ENCODE peak calls at places on chromosomes 11 and 22, in eight cellular contexts. H, I, P, M, N, B, U and V are unnamed samples. For H3K9me3, the result is how much of the 10 kb centered on the place peaks cover.

GRCh38 chr11:130866831-130867230 is 49.4 kb downstream of the SNX19 start:
- DNase-seq in M (no peak), U (no peak), B (no peak), H (no peak), P (no peak), N (no peak), I (no peak), V (no peak)

GRCh38 chr22:29475550-29475949 is 4.5 kb upstream of the NEFH start:
- DNase-seq in H (no peak), N (no peak), B (no peak), P (no peak), I (no peak), U (no peak), M (no peak), V (no peak)

GRCh38 chr11:128116447-128117240 is 470.7 kb downstream of the ETS1 start:
- DNase-seq in M (no peak), I (no peak), H (no peak), P (no peak), B (no peak), N (no peak), U (no peak), V (no peak)

GRCh38 chr11:10387209-10388083 is 67.6 kb upstream of the AMPD3 start:
- DNase-seq in I (peak), M (no peak), H (no peak), U (no peak), B (no peak), P (no peak), N (peak), V (no peak)

GRCh38 chr11:69269926-69270697 is 23.8 kb upstream of the MYEOV start:
- DNase-seq in H (no peak), M (no peak), N (no peak), P (no peak), U (no peak), I (no peak), B (no peak), V (no peak)

GRCh38 chr11:13207665-13208594 is 69.7 kb upstream of the BMAL1 start:
- DNase-seq in N (peak), U (peak), B (no peak), M (no peak), P (peak), I (peak), H (no peak), V (no peak)

GRCh38 chr11:17267576-17267975 is 9.0 kb upstream of the NUCB2 start:
- DNase-seq in U (no peak), I (no peak), H (peak), P (no peak), B (no peak), M (peak), N (no peak), V (no peak)

GRCh38 chr22:45302047-45302446 is 7.7 kb upstream of the FAM118A start:
- DNase-seq in U (no peak), B (no peak), N (peak), P (no peak), I (no peak), H (no peak), M (peak), V (no peak)

GRCh38 chr11:14189874-14190273 is 169.1 kb downstream of the RRAS2 start:
- DNase-seq in N (no peak), U (no peak), M (no peak), P (peak), B (no peak), I (peak), H (no peak), V (no peak)

GRCh38 chr11:83187463-83187862 is 6.0 kb upstream of the ANKRD42 start:
- DNase-seq in U (no peak), M (no peak), P (no peak), N (no peak), H (no peak), B (no peak), I (no peak), V (no peak)

GRCh38 chr11:102390667-102391449 is 43.8 kb downstream of the BIRC2 start:
- DNase-seq in P (peak), M (peak), N (peak), B (peak), H (peak), U (peak), I (peak), V (no peak)

GRCh38 chr11:66015094-66015881 is 3.5 kb downstream of the CST6 start:
- DNase-seq in M (peak), B (no peak), U (no peak), N (no peak), I (no peak), P (peak), H (no peak), V (no peak)

GRCh38 chr11:45803981-45804805 is 756 bp upstream of the SLC35C1 start:
- DNase-seq in M (peak), U (peak), B (peak), I (peak), N (no peak), H (no peak), P (peak), V (peak)

GRCh38 chr11:67261635-67261941 is 4.7 kb upstream of the GRK2 start:
- DNase-seq in P (no peak), I (no peak), N (no peak), H (no peak), M (no peak), B (no peak), U (no peak), V (no peak)

GRCh38 chr22:37063436-37064420 is 12.2 kb downstream of the KCTD17 start:
- DNase-seq in N (no peak), P (peak), M (peak), I (no peak), B (no peak), U (no peak), H (no peak), V (peak)

GRCh38 chr11:68206211-68206610 is 6.9 kb downstream of the KMT5B start:
- DNase-seq in P (no peak), M (peak), U (peak), H (peak), B (peak), N (no peak), I (no peak), V (no peak)

GRCh38 chr22:44278234-44279058 is 34.3 kb downstream of the SHISAL1 start:
- DNase-seq in P (no peak), U (no peak), N (no peak), B (no peak), H (no peak), M (peak), I (no peak), V (no peak)

GRCh38 chr22:44274918-44275665 is 37.7 kb downstream of the SHISAL1 start:
- DNase-seq in P (no peak), I (no peak), M (no peak), H (no peak), U (no peak), B (no peak), N (no peak), V (no peak)

GRCh38 chr22:44277404-44278135 is 35.2 kb downstream of the SHISAL1 start:
- DNase-seq in N (no peak), P (no peak), U (no peak), H (no peak), I (no peak), B (peak), M (no peak), V (no peak)

GRCh38 chr22:44276041-44276440 is 36.7 kb downstream of the SHISAL1 start:
- DNase-seq in N (no peak), H (no peak), B (peak), M (no peak), P (no peak), I (no peak), U (no peak), V (no peak)

GRCh38 chr22:44276706-44277403 is 35.9 kb downstream of the SHISAL1 start:
- DNase-seq in H (no peak), M (peak), B (peak), P (no peak), N (no peak), U (no peak), I (no peak), V (no peak)
- H3K27ac ChIP-seq in H (no peak), M (no peak), B (peak), P (no peak), N (no peak), U (no peak), I (no peak), V (no peak)

DNA sequence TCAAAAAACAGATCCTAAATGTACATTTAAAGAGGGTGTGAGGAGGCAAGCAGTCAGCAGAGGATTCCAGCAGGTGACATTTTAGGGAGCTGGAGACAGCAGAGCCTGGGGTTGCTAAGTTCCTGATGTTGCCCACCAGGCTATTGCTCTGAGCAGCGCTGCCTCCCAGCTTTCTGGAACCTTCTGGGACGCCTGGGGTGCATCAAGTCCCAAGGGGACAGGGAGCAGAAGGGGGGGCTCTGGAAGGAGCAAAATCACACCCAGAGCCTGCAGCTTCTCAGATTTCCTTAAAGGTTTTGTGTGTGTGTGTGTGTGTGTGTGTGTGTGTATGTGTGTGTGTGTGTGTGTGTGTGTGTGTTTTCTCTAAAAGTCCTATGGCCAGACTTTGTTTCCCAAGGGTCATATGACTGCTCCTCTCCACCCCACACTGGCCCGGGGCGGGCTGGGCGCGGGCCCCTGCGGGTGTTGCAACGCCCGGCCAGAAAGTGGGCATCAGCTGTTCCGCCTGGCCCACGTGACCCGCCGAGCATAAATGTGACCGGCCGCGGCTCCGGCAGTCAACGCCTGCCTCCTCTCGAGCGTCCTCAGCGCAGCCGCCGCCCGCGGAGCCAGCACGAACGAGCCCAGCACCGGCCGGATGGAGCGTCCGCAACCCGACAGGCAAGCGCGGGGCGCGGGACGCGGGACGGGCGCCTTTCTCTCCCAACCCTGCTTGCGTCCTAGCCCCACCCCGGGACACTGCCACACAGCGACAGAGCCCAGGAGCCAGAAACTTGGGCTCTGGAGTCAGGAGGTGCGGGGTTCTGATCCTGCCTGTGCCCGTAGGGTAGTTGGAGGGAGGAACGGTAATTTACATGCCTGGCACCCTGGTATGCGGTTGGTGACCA is at the start of gene HMOX1:
- DNase-seq in N (peak), U (peak), P (peak), I (peak), B (peak), M (peak), H (no peak), V (peak)
- TF ChIP-seq CTCF in N (no peak), U (no peak), P (no peak), I (peak), B (no peak), M (no peak), H (no peak), V (no peak)

DNA sequence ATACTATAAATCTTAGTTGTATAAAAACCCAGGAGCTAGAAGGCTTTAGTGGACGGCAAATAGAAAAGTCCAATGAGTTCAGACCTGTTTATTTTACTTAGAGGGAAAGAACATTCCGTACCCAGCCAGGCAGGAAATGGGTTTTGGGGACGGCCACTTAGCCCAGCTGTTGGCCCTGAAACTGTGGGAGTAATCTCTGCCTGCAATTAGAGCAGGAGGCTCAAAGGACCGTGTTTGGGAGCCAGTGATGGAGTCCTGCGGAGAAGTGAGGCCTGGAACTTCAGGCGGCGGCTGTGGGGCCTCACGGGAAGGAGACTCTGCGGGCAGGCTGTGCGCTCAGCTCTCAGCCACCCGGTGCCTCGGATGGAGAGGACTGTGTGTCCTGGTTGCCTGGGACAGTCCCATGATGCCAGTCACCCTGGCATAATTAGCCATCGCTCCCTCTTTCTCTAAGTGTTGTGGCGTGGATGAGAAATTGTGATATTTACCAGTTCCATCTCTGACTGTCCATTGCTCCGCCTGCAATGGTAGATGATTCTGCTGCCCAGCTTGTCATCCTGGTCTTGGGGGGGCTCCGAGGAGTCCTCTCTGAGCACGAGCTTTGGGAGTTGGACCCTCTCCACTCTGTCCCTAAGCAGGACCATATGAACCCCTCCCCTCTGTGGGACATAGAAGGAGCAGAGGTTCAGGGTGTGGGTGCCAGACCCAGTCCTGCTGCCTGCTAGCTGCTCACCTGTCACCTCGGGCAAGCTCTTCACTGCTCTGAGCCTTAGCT is 530.3 kb downstream of the TBC1D22A start:
- DNase-seq in B (no peak), P (no peak), I (peak), U (no peak), M (peak), N (no peak), H (no peak), V (no peak)
- H3K9me3 ChIP-seq in B (under half), P (under half), I (under half), U (half or more), M (under half), N (under half), H (under half), V (under half)

GRCh38 chr11:34987617-34988016 is 71.2 kb downstream of the PDHX start:
- DNase-seq in N (no peak), I (no peak), H (no peak), M (no peak), U (no peak), P (no peak), B (no peak), V (no peak)
- H3K27ac ChIP-seq in N (no peak), I (peak), H (peak), M (peak), U (no peak), P (no peak), B (no peak), V (no peak)

DNA sequence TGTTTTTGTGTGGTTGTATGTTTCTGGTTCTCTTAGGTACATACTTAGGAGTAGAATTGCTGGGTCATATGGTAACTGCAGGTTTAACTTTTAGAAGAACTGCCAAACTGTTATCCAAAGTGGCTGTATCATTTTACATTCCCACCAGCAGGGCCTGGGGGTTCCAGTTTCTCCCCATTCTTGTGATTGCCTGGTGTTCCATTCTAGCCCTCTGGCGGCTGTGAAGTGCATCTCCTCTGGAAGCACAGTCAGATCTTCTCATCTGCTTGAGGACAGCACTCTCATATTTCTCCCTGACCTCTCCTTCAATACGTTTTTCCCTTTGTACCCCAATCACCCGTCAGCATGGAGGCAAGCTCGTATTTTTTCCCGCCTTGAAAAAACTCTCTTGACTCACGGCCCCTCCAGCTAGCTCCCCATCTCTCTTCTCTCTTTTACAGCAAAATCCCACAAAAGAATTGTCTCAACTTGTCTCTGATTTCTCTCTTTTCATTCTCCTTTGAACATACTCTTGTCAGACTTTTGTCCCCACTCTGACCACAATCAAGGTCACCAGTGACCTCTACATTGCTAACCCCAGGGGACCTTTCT is 56.8 kb upstream of the THY1 start:
- DNase-seq in U (peak), H (no peak), B (peak), I (no peak), P (no peak), M (peak), N (no peak), V (no peak)
- TF ChIP-seq CTCF in U (peak), H (peak), B (peak), I (peak), P (no peak), M (peak), N (peak), V (no peak)

DNA sequence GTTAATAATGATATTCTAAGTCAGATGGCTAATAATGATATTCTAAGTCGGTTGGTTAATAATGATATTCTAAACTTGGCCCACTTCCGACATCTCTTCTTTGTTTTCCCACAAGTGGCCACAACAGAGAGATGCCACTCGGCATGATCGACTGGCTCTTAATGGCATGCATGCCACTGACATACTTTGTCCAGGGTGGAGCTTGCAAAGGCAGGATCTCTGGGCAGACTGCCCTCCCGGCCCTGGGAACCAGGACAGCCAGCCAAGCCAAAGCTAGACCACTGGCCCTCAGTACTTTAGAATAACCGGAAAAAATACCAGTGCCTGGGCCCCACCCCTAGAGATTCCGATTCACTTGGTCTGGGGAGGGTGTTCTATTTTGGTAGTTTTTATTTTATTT is 78.1 kb downstream of the KIAA1671 start:
- DNase-seq in P (peak), I (peak), H (no peak), U (no peak), N (no peak), M (peak), B (no peak), V (no peak)
- H3K9me3 ChIP-seq in P (under half), I (under half), H (under half), U (under half), N (under half), M (under half), B (under half), V (under half)

DNA sequence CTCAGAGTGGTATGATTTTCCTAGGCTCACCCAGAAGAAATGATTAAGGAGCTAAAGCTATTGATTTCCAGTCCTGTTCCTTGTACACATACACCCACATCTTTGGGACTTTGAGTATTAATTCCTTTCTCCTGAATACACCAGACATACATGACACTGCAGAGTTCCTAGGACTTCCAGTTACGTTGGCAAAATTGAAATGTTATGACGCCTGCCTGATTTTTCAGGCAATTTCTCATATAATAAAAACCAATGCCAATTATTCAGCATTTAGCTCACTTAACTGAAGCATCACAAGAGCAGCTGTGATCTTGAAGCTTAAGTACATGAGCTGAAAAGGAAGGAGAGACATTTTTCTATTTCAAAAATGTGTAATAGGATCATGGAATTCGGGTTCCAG is 4.5 kb downstream of the CLMP start:
- DNase-seq in H (no peak), B (no peak), N (no peak), M (no peak), U (no peak), P (no peak), I (no peak), V (no peak)
- H3K27ac ChIP-seq in H (no peak), B (no peak), N (no peak), M (peak), U (no peak), P (no peak), I (no peak), V (no peak)

GRCh38 chr11:119754199-119754598 is 25.2 kb upstream of the NECTIN1 start:
- DNase-seq in I (no peak), H (no peak), P (no peak), B (no peak), M (no peak), U (no peak), N (no peak), V (no peak)

GRCh38 chr11:119752946-119753345 is 23.9 kb upstream of the NECTIN1 start:
- DNase-seq in H (no peak), P (no peak), U (no peak), B (no peak), I (no peak), N (no peak), M (peak), V (no peak)

GRCh38 chr11:119751281-119752060 is 22.5 kb upstream of the NECTIN1 start:
- DNase-seq in B (no peak), P (no peak), M (peak), H (no peak), N (no peak), I (no peak), U (no peak), V (no peak)

GRCh38 chr11:119750056-119750455 is 21.1 kb upstream of the NECTIN1 start:
- DNase-seq in N (no peak), I (no peak), M (peak), H (no peak), U (no peak), P (no peak), B (no peak), V (no peak)

GRCh38 chr11:119752324-119752723 is 23.3 kb upstream of the NECTIN1 start:
- DNase-seq in N (no peak), I (no peak), U (no peak), B (no peak), M (peak), P (no peak), H (no peak), V (no peak)
- TF ChIP-seq CTCF in N (no peak), I (no peak), U (no peak), B (no peak), M (no peak), P (no peak), H (no peak), V (no peak)

DNA sequence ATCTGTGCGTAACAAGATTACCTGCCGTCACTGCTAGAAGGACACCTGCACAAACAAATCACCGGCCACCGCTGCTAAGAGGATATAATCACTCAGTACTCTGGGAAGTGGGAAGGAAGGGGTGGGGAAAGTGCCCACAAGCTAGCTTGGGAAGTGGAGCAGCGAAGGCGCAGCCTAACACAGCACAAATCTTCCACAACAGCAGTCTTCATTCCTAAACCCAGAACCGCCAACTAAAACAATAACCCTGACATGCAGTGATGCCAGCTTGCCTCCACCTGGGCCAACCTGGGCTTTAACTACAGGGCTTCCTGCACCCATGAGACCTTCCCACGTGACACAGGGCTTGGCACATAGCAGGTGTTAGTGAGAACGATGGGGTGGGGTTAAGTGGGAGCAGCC is 5.1 kb downstream of the DGCR2 start:
- DNase-seq in B (no peak), I (peak), M (peak), U (no peak), H (no peak), N (no peak), P (peak), V (no peak)
- H3K9me3 ChIP-seq in B (under half), I (under half), M (under half), U (under half), H (under half), N (under half), P (under half), V (under half)